ENCODE peak calls at places on chromosomes 5 and 9, in eight cellular contexts. One of them, this sample, is unnamed.

GRCh38 chr5:117760114-117760513 is 1185.5 kb upstream of the SEMA6A start:
- DNase-seq in pons: peak
- DNase-seq in activated naive CD8-positive, alpha-beta T cell treated with anti-CD3 and anti-CD28 coated beads for 36 hours: no peak
- DNase-seq in HS-5: no peak
- DNase-seq in substantia nigra: no peak
- DNase-seq in KBM-7: no peak
- DNase-seq in activated T-helper 1 cell treated with anti-CD3 and anti-CD28 coated beads, Interleukin-2, amount 50 U/mL, for 16 hours: no peak
- DNase-seq in astrocyte of the hippocampus: no peak
- DNase-seq in this sample: no peak

GRCh38 chr5:82274343-82275266 is 3.5 kb downstream of the RPS23 start:
- DNase-seq in pons: no peak
- DNase-seq in activated naive CD8-positive, alpha-beta T cell treated with anti-CD3 and anti-CD28 coated beads for 36 hours: peak
- DNase-seq in HS-5: no peak
- DNase-seq in substantia nigra: no peak
- DNase-seq in KBM-7: peak
- DNase-seq in activated T-helper 1 cell treated with anti-CD3 and anti-CD28 coated beads, Interleukin-2, amount 50 U/mL, for 16 hours: no peak
- DNase-seq in astrocyte of the hippocampus: no peak
- DNase-seq in this sample: no peak

GRCh38 chr9:126684965-126685465 is 71.3 kb downstream of the LMX1B start:
- DNase-seq in pons: no peak
- DNase-seq in activated naive CD8-positive, alpha-beta T cell treated with anti-CD3 and anti-CD28 coated beads for 36 hours: no peak
- DNase-seq in HS-5: no peak
- DNase-seq in substantia nigra: no peak
- DNase-seq in KBM-7: no peak
- DNase-seq in activated T-helper 1 cell treated with anti-CD3 and anti-CD28 coated beads, Interleukin-2, amount 50 U/mL, for 16 hours: no peak
- DNase-seq in astrocyte of the hippocampus: no peak
- DNase-seq in this sample: no peak

GRCh38 chr5:129361441-129362025 is 98.6 kb upstream of the ADAMTS19 start:
- DNase-seq in pons: peak
- DNase-seq in activated naive CD8-positive, alpha-beta T cell treated with anti-CD3 and anti-CD28 coated beads for 36 hours: no peak
- DNase-seq in HS-5: peak
- DNase-seq in substantia nigra: no peak
- DNase-seq in KBM-7: peak
- DNase-seq in activated T-helper 1 cell treated with anti-CD3 and anti-CD28 coated beads, Interleukin-2, amount 50 U/mL, for 16 hours: no peak
- DNase-seq in astrocyte of the hippocampus: peak
- DNase-seq in this sample: peak

GRCh38 chr5:61232490-61232889 is 70.2 kb upstream of the SMIM15 start:
- DNase-seq in pons: no peak
- DNase-seq in activated naive CD8-positive, alpha-beta T cell treated with anti-CD3 and anti-CD28 coated beads for 36 hours: no peak
- DNase-seq in HS-5: no peak
- DNase-seq in substantia nigra: no peak
- DNase-seq in KBM-7: no peak
- DNase-seq in activated T-helper 1 cell treated with anti-CD3 and anti-CD28 coated beads, Interleukin-2, amount 50 U/mL, for 16 hours: no peak
- DNase-seq in astrocyte of the hippocampus: no peak
- DNase-seq in this sample: no peak

GRCh38 chr5:100840364-100840763 is 62.7 kb downstream of the ST8SIA4 start:
- DNase-seq in pons: no peak
- DNase-seq in activated naive CD8-positive, alpha-beta T cell treated with anti-CD3 and anti-CD28 coated beads for 36 hours: peak
- DNase-seq in HS-5: no peak
- DNase-seq in substantia nigra: no peak
- DNase-seq in KBM-7: no peak
- DNase-seq in activated T-helper 1 cell treated with anti-CD3 and anti-CD28 coated beads, Interleukin-2, amount 50 U/mL, for 16 hours: no peak
- DNase-seq in astrocyte of the hippocampus: peak
- DNase-seq in this sample: peak

GRCh38 chr5:75037106-75037505 is 15.3 kb downstream of the GCNT4 start:
- DNase-seq in pons: peak
- DNase-seq in activated naive CD8-positive, alpha-beta T cell treated with anti-CD3 and anti-CD28 coated beads for 36 hours: peak
- DNase-seq in HS-5: peak
- DNase-seq in substantia nigra: no peak
- DNase-seq in KBM-7: no peak
- DNase-seq in activated T-helper 1 cell treated with anti-CD3 and anti-CD28 coated beads, Interleukin-2, amount 50 U/mL, for 16 hours: no peak
- DNase-seq in astrocyte of the hippocampus: peak
- DNase-seq in this sample: no peak

GRCh38 chr9:16718952-16719351 is 151.5 kb downstream of the BNC2 start:
- DNase-seq in pons: no peak
- DNase-seq in activated naive CD8-positive, alpha-beta T cell treated with anti-CD3 and anti-CD28 coated beads for 36 hours: no peak
- DNase-seq in HS-5: no peak
- DNase-seq in substantia nigra: no peak
- DNase-seq in KBM-7: no peak
- DNase-seq in activated T-helper 1 cell treated with anti-CD3 and anti-CD28 coated beads, Interleukin-2, amount 50 U/mL, for 16 hours: no peak
- DNase-seq in astrocyte of the hippocampus: peak
- DNase-seq in this sample: no peak

GRCh38 chr9:126410229-126410628 is 83.6 kb downstream of the MVB12B start:
- DNase-seq in pons: no peak
- DNase-seq in activated naive CD8-positive, alpha-beta T cell treated with anti-CD3 and anti-CD28 coated beads for 36 hours: no peak
- DNase-seq in HS-5: no peak
- DNase-seq in substantia nigra: no peak
- DNase-seq in KBM-7: no peak
- DNase-seq in activated T-helper 1 cell treated with anti-CD3 and anti-CD28 coated beads, Interleukin-2, amount 50 U/mL, for 16 hours: no peak
- DNase-seq in astrocyte of the hippocampus: no peak
- DNase-seq in this sample: no peak

GRCh38 chr5:1801954-1802295 is 718 bp downstream of the NDUFS6 start:
- DNase-seq in pons: no peak
- DNase-seq in activated naive CD8-positive, alpha-beta T cell treated with anti-CD3 and anti-CD28 coated beads for 36 hours: no peak
- DNase-seq in HS-5: no peak
- DNase-seq in substantia nigra: no peak
- DNase-seq in KBM-7: no peak
- DNase-seq in activated T-helper 1 cell treated with anti-CD3 and anti-CD28 coated beads, Interleukin-2, amount 50 U/mL, for 16 hours: no peak
- DNase-seq in astrocyte of the hippocampus: peak
- DNase-seq in this sample: peak

GRCh38 chr5:51968756-51969155 is 585.5 kb downstream of the ISL1 start:
- DNase-seq in pons: no peak
- DNase-seq in activated naive CD8-positive, alpha-beta T cell treated with anti-CD3 and anti-CD28 coated beads for 36 hours: no peak
- DNase-seq in HS-5: no peak
- DNase-seq in substantia nigra: no peak
- DNase-seq in KBM-7: no peak
- DNase-seq in activated T-helper 1 cell treated with anti-CD3 and anti-CD28 coated beads, Interleukin-2, amount 50 U/mL, for 16 hours: no peak
- DNase-seq in astrocyte of the hippocampus: no peak
- DNase-seq in this sample: no peak

GRCh38 chr5:9356306-9356942 is 189.5 kb downstream of the SEMA5A start:
- DNase-seq in pons: peak
- DNase-seq in activated naive CD8-positive, alpha-beta T cell treated with anti-CD3 and anti-CD28 coated beads for 36 hours: no peak
- DNase-seq in HS-5: no peak
- DNase-seq in substantia nigra: no peak
- DNase-seq in KBM-7: no peak
- DNase-seq in activated T-helper 1 cell treated with anti-CD3 and anti-CD28 coated beads, Interleukin-2, amount 50 U/mL, for 16 hours: no peak
- DNase-seq in astrocyte of the hippocampus: peak
- DNase-seq in this sample: no peak

GRCh38 chr9:14633906-14634565 is 59.2 kb downstream of the ZDHHC21 start:
- DNase-seq in pons: no peak
- DNase-seq in activated naive CD8-positive, alpha-beta T cell treated with anti-CD3 and anti-CD28 coated beads for 36 hours: no peak
- DNase-seq in HS-5: no peak
- DNase-seq in substantia nigra: no peak
- DNase-seq in KBM-7: no peak
- DNase-seq in activated T-helper 1 cell treated with anti-CD3 and anti-CD28 coated beads, Interleukin-2, amount 50 U/mL, for 16 hours: no peak
- DNase-seq in astrocyte of the hippocampus: no peak
- DNase-seq in this sample: no peak

GRCh38 chr5:112640495-112640894 is 97.2 kb upstream of the APC start:
- DNase-seq in pons: no peak
- DNase-seq in activated naive CD8-positive, alpha-beta T cell treated with anti-CD3 and anti-CD28 coated beads for 36 hours: no peak
- DNase-seq in HS-5: no peak
- DNase-seq in substantia nigra: no peak
- DNase-seq in KBM-7: no peak
- DNase-seq in activated T-helper 1 cell treated with anti-CD3 and anti-CD28 coated beads, Interleukin-2, amount 50 U/mL, for 16 hours: no peak
- DNase-seq in astrocyte of the hippocampus: no peak
- DNase-seq in this sample: no peak

GRCh38 chr5:154756203-154756870 is 1.2 kb downstream of the LARP1 start:
- DNase-seq in pons: peak
- DNase-seq in activated naive CD8-positive, alpha-beta T cell treated with anti-CD3 and anti-CD28 coated beads for 36 hours: peak
- DNase-seq in HS-5: no peak
- DNase-seq in substantia nigra: peak
- DNase-seq in KBM-7: no peak
- DNase-seq in activated T-helper 1 cell treated with anti-CD3 and anti-CD28 coated beads, Interleukin-2, amount 50 U/mL, for 16 hours: peak
- DNase-seq in astrocyte of the hippocampus: peak
- DNase-seq in this sample: peak

GRCh38 chr5:58934629-58935097 is 351.8 kb downstream of the RAB3C start:
- DNase-seq in pons: no peak
- DNase-seq in activated naive CD8-positive, alpha-beta T cell treated with anti-CD3 and anti-CD28 coated beads for 36 hours: no peak
- DNase-seq in HS-5: no peak
- DNase-seq in substantia nigra: no peak
- DNase-seq in KBM-7: no peak
- DNase-seq in activated T-helper 1 cell treated with anti-CD3 and anti-CD28 coated beads, Interleukin-2, amount 50 U/mL, for 16 hours: no peak
- DNase-seq in astrocyte of the hippocampus: no peak
- DNase-seq in this sample: no peak

GRCh38 chr5:72452515-72453259 is 54.5 kb downstream of the ZNF366 start:
- DNase-seq in pons: peak
- DNase-seq in activated naive CD8-positive, alpha-beta T cell treated with anti-CD3 and anti-CD28 coated beads for 36 hours: no peak
- DNase-seq in HS-5: peak
- DNase-seq in substantia nigra: no peak
- DNase-seq in KBM-7: no peak
- DNase-seq in activated T-helper 1 cell treated with anti-CD3 and anti-CD28 coated beads, Interleukin-2, amount 50 U/mL, for 16 hours: no peak
- DNase-seq in astrocyte of the hippocampus: peak
- DNase-seq in this sample: no peak

GRCh38 chr5:176396330-176396729 is 7.8 kb downstream of the HIGD2A start:
- DNase-seq in pons: no peak
- DNase-seq in activated naive CD8-positive, alpha-beta T cell treated with anti-CD3 and anti-CD28 coated beads for 36 hours: no peak
- DNase-seq in HS-5: no peak
- DNase-seq in substantia nigra: no peak
- DNase-seq in KBM-7: no peak
- DNase-seq in activated T-helper 1 cell treated with anti-CD3 and anti-CD28 coated beads, Interleukin-2, amount 50 U/mL, for 16 hours: no peak
- DNase-seq in astrocyte of the hippocampus: no peak
- DNase-seq in this sample: no peak

GRCh38 chr9:82673201-82673600 is 389.7 kb downstream of the RASEF start:
- DNase-seq in pons: no peak
- DNase-seq in activated naive CD8-positive, alpha-beta T cell treated with anti-CD3 and anti-CD28 coated beads for 36 hours: no peak
- DNase-seq in HS-5: no peak
- DNase-seq in substantia nigra: no peak
- DNase-seq in KBM-7: no peak
- DNase-seq in activated T-helper 1 cell treated with anti-CD3 and anti-CD28 coated beads, Interleukin-2, amount 50 U/mL, for 16 hours: no peak
- DNase-seq in astrocyte of the hippocampus: no peak
- DNase-seq in this sample: no peak

GRCh38 chr5:150642567-150642927 is 2.1 kb downstream of the SYNPO start:
- DNase-seq in pons: no peak
- DNase-seq in activated naive CD8-positive, alpha-beta T cell treated with anti-CD3 and anti-CD28 coated beads for 36 hours: no peak
- DNase-seq in HS-5: peak
- DNase-seq in substantia nigra: no peak
- DNase-seq in KBM-7: no peak
- DNase-seq in activated T-helper 1 cell treated with anti-CD3 and anti-CD28 coated beads, Interleukin-2, amount 50 U/mL, for 16 hours: no peak
- DNase-seq in astrocyte of the hippocampus: peak
- DNase-seq in this sample: no peak

GRCh38 chr5:59832577-59833301 is 60.8 kb downstream of the PDE4D start:
- DNase-seq in pons: no peak
- DNase-seq in activated naive CD8-positive, alpha-beta T cell treated with anti-CD3 and anti-CD28 coated beads for 36 hours: no peak
- DNase-seq in HS-5: no peak
- DNase-seq in substantia nigra: no peak
- DNase-seq in KBM-7: no peak
- DNase-seq in activated T-helper 1 cell treated with anti-CD3 and anti-CD28 coated beads, Interleukin-2, amount 50 U/mL, for 16 hours: no peak
- DNase-seq in astrocyte of the hippocampus: no peak
- DNase-seq in this sample: no peak

GRCh38 chr5:126847318-126848221 is 70.6 kb downstream of the LMNB1 start:
- DNase-seq in pons: no peak
- DNase-seq in activated naive CD8-positive, alpha-beta T cell treated with anti-CD3 and anti-CD28 coated beads for 36 hours: no peak
- DNase-seq in HS-5: no peak
- DNase-seq in substantia nigra: no peak
- DNase-seq in KBM-7: no peak
- DNase-seq in activated T-helper 1 cell treated with anti-CD3 and anti-CD28 coated beads, Interleukin-2, amount 50 U/mL, for 16 hours: no peak
- DNase-seq in astrocyte of the hippocampus: no peak
- DNase-seq in this sample: no peak

GRCh38 chr9:37902804-37903580 is 935 bp downstream of the SLC25A51 start:
- DNase-seq in pons: peak
- DNase-seq in activated naive CD8-positive, alpha-beta T cell treated with anti-CD3 and anti-CD28 coated beads for 36 hours: no peak
- DNase-seq in HS-5: no peak
- DNase-seq in substantia nigra: no peak
- DNase-seq in KBM-7: no peak
- DNase-seq in activated T-helper 1 cell treated with anti-CD3 and anti-CD28 coated beads, Interleukin-2, amount 50 U/mL, for 16 hours: no peak
- DNase-seq in astrocyte of the hippocampus: no peak
- DNase-seq in this sample: peak

GRCh38 chr5:67983251-67983941 is 232.2 kb upstream of the PIK3R1 start:
- DNase-seq in pons: no peak
- DNase-seq in activated naive CD8-positive, alpha-beta T cell treated with anti-CD3 and anti-CD28 coated beads for 36 hours: no peak
- DNase-seq in HS-5: peak
- DNase-seq in substantia nigra: no peak
- DNase-seq in KBM-7: peak
- DNase-seq in activated T-helper 1 cell treated with anti-CD3 and anti-CD28 coated beads, Interleukin-2, amount 50 U/mL, for 16 hours: no peak
- DNase-seq in astrocyte of the hippocampus: peak
- DNase-seq in this sample: no peak

GRCh38 chr9:110599468-110599867 is 19.9 kb upstream of the SVEP1 start:
- DNase-seq in pons: no peak
- DNase-seq in activated naive CD8-positive, alpha-beta T cell treated with anti-CD3 and anti-CD28 coated beads for 36 hours: no peak
- DNase-seq in HS-5: no peak
- DNase-seq in substantia nigra: no peak
- DNase-seq in KBM-7: no peak
- DNase-seq in activated T-helper 1 cell treated with anti-CD3 and anti-CD28 coated beads, Interleukin-2, amount 50 U/mL, for 16 hours: no peak
- DNase-seq in astrocyte of the hippocampus: no peak
- DNase-seq in this sample: no peak

GRCh38 chr5:79750611-79751510 is 61.2 kb downstream of the CMYA5 start:
- DNase-seq in pons: peak
- DNase-seq in activated naive CD8-positive, alpha-beta T cell treated with anti-CD3 and anti-CD28 coated beads for 36 hours: no peak
- DNase-seq in HS-5: no peak
- DNase-seq in substantia nigra: no peak
- DNase-seq in KBM-7: no peak
- DNase-seq in activated T-helper 1 cell treated with anti-CD3 and anti-CD28 coated beads, Interleukin-2, amount 50 U/mL, for 16 hours: no peak
- DNase-seq in astrocyte of the hippocampus: no peak
- DNase-seq in this sample: no peak

GRCh38 chr5:159801303-159801702 is 115.0 kb upstream of the ADRA1B start:
- DNase-seq in pons: no peak
- DNase-seq in activated naive CD8-positive, alpha-beta T cell treated with anti-CD3 and anti-CD28 coated beads for 36 hours: no peak
- DNase-seq in HS-5: no peak
- DNase-seq in substantia nigra: no peak
- DNase-seq in KBM-7: no peak
- DNase-seq in activated T-helper 1 cell treated with anti-CD3 and anti-CD28 coated beads, Interleukin-2, amount 50 U/mL, for 16 hours: no peak
- DNase-seq in astrocyte of the hippocampus: no peak
- DNase-seq in this sample: no peak

GRCh38 chr9:131824953-131825495 is 85.1 kb upstream of the RAPGEF1 start:
- DNase-seq in pons: no peak
- DNase-seq in activated naive CD8-positive, alpha-beta T cell treated with anti-CD3 and anti-CD28 coated beads for 36 hours: no peak
- DNase-seq in HS-5: no peak
- DNase-seq in substantia nigra: no peak
- DNase-seq in KBM-7: no peak
- DNase-seq in activated T-helper 1 cell treated with anti-CD3 and anti-CD28 coated beads, Interleukin-2, amount 50 U/mL, for 16 hours: no peak
- DNase-seq in astrocyte of the hippocampus: no peak
- DNase-seq in this sample: no peak

GRCh38 chr9:93118863-93119702 is 15.0 kb downstream of the NINJ1 start:
- DNase-seq in pons: no peak
- DNase-seq in activated naive CD8-positive, alpha-beta T cell treated with anti-CD3 and anti-CD28 coated beads for 36 hours: no peak
- DNase-seq in HS-5: no peak
- DNase-seq in substantia nigra: no peak
- DNase-seq in KBM-7: no peak
- DNase-seq in activated T-helper 1 cell treated with anti-CD3 and anti-CD28 coated beads, Interleukin-2, amount 50 U/mL, for 16 hours: no peak
- DNase-seq in astrocyte of the hippocampus: no peak
- DNase-seq in this sample: no peak

GRCh38 chr5:31604644-31605043 is 34.3 kb upstream of the PDZD2 start:
- DNase-seq in pons: no peak
- DNase-seq in activated naive CD8-positive, alpha-beta T cell treated with anti-CD3 and anti-CD28 coated beads for 36 hours: no peak
- DNase-seq in HS-5: no peak
- DNase-seq in substantia nigra: no peak
- DNase-seq in KBM-7: no peak
- DNase-seq in activated T-helper 1 cell treated with anti-CD3 and anti-CD28 coated beads, Interleukin-2, amount 50 U/mL, for 16 hours: no peak
- DNase-seq in astrocyte of the hippocampus: no peak
- DNase-seq in this sample: no peak